ENCODE peak calls at places on chromosomes 16 and 17, in nine cellular contexts. L is lung, C is heart right ventricle, V is breast epithelium, K is endodermal cell, U is cardiac muscle cell, B is mammary epithelial cell, T is neural progenitor cell, R is heart left ventricle. P is an unnamed sample. For H3K27me3, the result is how much of the 10 kb centered on the place peaks cover.

GRCh38 chr17:28698253-28698941 is 13.3 kb downstream of the PROCA1 start:
- DNase-seq in V (no peak), L (no peak), R (no peak), U (no peak), T (no peak), B (no peak), C (no peak), K (no peak), P (no peak)

GRCh38 chr16:67179421-67180080 is 4.2 kb downstream of the MATCAP1 start:
- DNase-seq in V (no peak), L (no peak), C (no peak), B (no peak), K (peak), T (no peak), R (no peak), U (no peak), P (no peak)

GRCh38 chr16:75252946-75253911 is 1.8 kb upstream of the BCAR1 start:
- DNase-seq in C (no peak), U (no peak), L (peak), R (no peak), T (peak), B (no peak), K (peak), V (no peak), P (no peak)

GRCh38 chr17:30116345-30116660 is 313 bp upstream of the NSRP1 start:
- DNase-seq in L (no peak), K (no peak), T (no peak), V (no peak), U (no peak), R (no peak), C (no peak), B (no peak), P (no peak)

GRCh38 chr17:50953831-50954601 is 87.9 kb upstream of the TOB1 start:
- DNase-seq in C (peak), B (peak), V (no peak), R (peak), K (peak), U (no peak), L (no peak), T (peak), P (peak)

GRCh38 chr17:50765454-50766221 is 1.7 kb downstream of the ANKRD40CL start:
- DNase-seq in U (no peak), C (no peak), R (no peak), V (no peak), K (peak), T (no peak), B (no peak), L (no peak), P (no peak)

GRCh38 chr17:79874329-79874981 is 35.2 kb upstream of the CBX4 start:
- DNase-seq in B (peak), R (no peak), K (peak), T (peak), L (no peak), C (no peak), U (peak), V (no peak), P (peak)

GRCh38 chr16:83390759-83391158 is 417.0 kb upstream of the HSBP1 start:
- DNase-seq in L (no peak), B (no peak), T (peak), R (no peak), V (no peak), K (no peak), U (peak), C (no peak), P (no peak)

GRCh38 chr16:65126845-65127624 is 5.2 kb upstream of the CDH11 start:
- DNase-seq in V (no peak), U (no peak), L (no peak), T (no peak), R (no peak), K (no peak), B (no peak), C (no peak), P (no peak)

GRCh38 chr17:2797632-2798031 is 1.4 kb downstream of the RAP1GAP2 start:
- DNase-seq in B (no peak), V (no peak), R (no peak), U (no peak), C (no peak), K (no peak), L (no peak), T (no peak), P (no peak)

GRCh38 chr16:50821586-50821985 is 79.7 kb downstream of the CYLD start:
- DNase-seq in L (no peak), U (no peak), C (no peak), K (no peak), V (no peak), B (no peak), R (no peak), T (no peak), P (no peak)

GRCh38 chr16:88341551-88342290 is 41.0 kb upstream of the ZNF469 start:
- DNase-seq in L (no peak), K (no peak), R (no peak), T (no peak), U (no peak), B (no peak), C (no peak), V (no peak), P (no peak)

GRCh38 chr17:45019177-45019711 is 32.2 kb downstream of the DCAKD start:
- DNase-seq in K (peak), C (peak), U (peak), R (peak), B (no peak), T (peak), V (no peak), L (no peak), P (no peak)

GRCh38 chr17:45020354-45021138 is 30.9 kb downstream of the DCAKD start:
- DNase-seq in K (peak), R (peak), T (peak), V (no peak), L (no peak), B (no peak), C (peak), U (no peak), P (no peak)

GRCh38 chr17:45021607-45022287 is 29.7 kb downstream of the DCAKD start:
- DNase-seq in R (peak), B (peak), K (peak), C (peak), L (peak), U (peak), T (peak), V (peak), P (no peak)

GRCh38 chr17:45022655-45023339 is 28.6 kb downstream of the DCAKD start:
- DNase-seq in K (peak), V (no peak), T (no peak), R (no peak), L (no peak), B (no peak), C (no peak), U (no peak), P (no peak)

GRCh38 chr17:45022288-45022648 is 29.2 kb downstream of the DCAKD start:
- DNase-seq in T (no peak), K (no peak), R (no peak), C (no peak), B (no peak), U (no peak), V (no peak), L (no peak), P (no peak)
- TF ChIP-seq CTCF in T (no peak), K (no peak), R (peak), C (peak), B (no peak), U (no peak), V (no peak), L (no peak), P (no peak)

GRCh38 chr17:9074106-9074505 is 52.8 kb downstream of the NTN1 start:
- DNase-seq in V (no peak), L (no peak), R (no peak), T (no peak), K (no peak), C (no peak), U (no peak), B (no peak), P (no peak)

GRCh38 chr17:9072626-9073339 is 51.5 kb downstream of the NTN1 start:
- DNase-seq in L (peak), B (no peak), C (peak), K (peak), V (peak), T (no peak), R (peak), U (no peak), P (peak)

GRCh38 chr17:9071016-9071415 is 49.7 kb downstream of the NTN1 start:
- DNase-seq in K (peak), B (no peak), U (peak), T (no peak), V (no peak), L (no peak), C (peak), R (no peak), P (no peak)

DNA sequence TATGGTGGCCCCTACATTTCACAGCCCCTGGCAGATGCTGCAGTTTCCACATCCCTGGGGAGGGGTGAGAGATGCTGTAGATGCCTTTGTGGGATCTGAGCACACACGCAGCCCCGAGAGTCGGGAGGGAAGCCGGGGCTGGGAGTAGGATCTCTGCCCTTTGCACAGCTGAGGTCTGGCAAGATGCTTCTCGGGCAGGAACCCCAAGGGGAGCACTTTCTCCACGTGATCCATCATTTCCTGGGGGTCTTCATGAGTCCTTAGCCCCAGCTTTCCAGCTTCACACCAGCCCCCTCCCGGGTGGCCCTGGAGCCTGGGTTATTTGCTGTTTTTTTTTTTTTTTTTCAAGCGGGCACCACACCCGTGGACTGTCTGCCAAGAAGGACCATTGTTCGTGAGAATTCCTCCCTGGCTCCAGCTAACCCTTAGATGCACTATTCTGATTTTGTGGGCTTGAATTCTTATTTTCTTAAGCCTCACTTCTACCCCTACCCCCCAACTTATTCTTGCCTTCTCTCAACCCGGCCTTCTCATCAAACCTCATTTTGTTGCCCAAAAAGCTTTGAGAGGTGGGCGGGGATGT is 50.7 kb downstream of the NTN1 start:
- DNase-seq in K (peak), V (no peak), U (no peak), T (no peak), C (no peak), L (no peak), B (no peak), R (no peak), P (no peak)
- H3K27ac ChIP-seq in K (no peak), V (peak), U (no peak), T (no peak), C (no peak), L (no peak), B (no peak), R (peak), P (no peak)

GRCh38 chr17:41529491-41529915 is 1.4 kb upstream of the KRT19 start:
- DNase-seq in U (no peak), T (no peak), V (no peak), C (no peak), B (no peak), K (no peak), R (no peak), L (no peak), P (no peak)
- H3K27me3 ChIP-seq in U (under half), T (under half), V (under half), C (half or more), B (under half), K (under half), R (half or more), L (under half), P (under half)

GRCh38 chr17:10029129-10029528 is 124.1 kb upstream of the RCVRN start:
- DNase-seq in K (no peak), T (no peak), V (no peak), B (no peak), C (no peak), L (no peak), R (no peak), U (no peak), P (no peak)

GRCh38 chr17:10026786-10027046 is 121.6 kb upstream of the RCVRN start:
- DNase-seq in B (no peak), R (no peak), U (no peak), L (no peak), V (no peak), C (no peak), T (no peak), K (no peak), P (no peak)

GRCh38 chr17:10022416-10022815 is 117.3 kb upstream of the RCVRN start:
- DNase-seq in R (no peak), C (peak), K (no peak), L (no peak), T (peak), U (no peak), V (no peak), B (no peak), P (no peak)

GRCh38 chr17:10025976-10026785 is 121.1 kb upstream of the RCVRN start:
- DNase-seq in C (no peak), V (no peak), U (peak), T (peak), L (no peak), B (no peak), R (no peak), K (peak), P (peak)

DNA sequence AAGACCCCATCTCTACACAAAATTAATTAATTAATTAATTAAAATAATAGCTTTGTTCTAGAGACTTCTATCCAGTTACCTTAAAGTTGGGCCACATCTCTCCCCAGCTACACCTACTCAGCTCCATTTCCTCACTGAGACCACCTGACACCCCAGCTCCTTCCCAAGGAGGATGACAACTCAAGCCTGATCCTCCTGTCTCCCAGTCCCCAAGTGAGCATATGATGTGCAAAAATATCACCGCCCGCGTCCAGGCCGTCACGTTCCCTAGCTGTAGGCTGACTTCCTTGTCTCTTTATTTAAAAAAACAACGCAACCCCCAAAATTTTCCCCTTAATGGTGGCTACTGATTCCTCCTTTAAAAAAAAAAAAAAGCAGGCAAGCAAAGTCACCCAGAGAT is 120.2 kb upstream of the RCVRN start:
- DNase-seq in B (no peak), T (no peak), K (no peak), V (no peak), R (no peak), C (no peak), U (no peak), L (no peak), P (no peak)
- TF ChIP-seq CTCF in B (no peak), T (no peak), K (no peak), V (no peak), R (no peak), C (no peak), U (no peak), L (no peak), P (no peak)

GRCh38 chr17:78337244-78338109 is 22.4 kb downstream of the SOCS3 start:
- DNase-seq in T (no peak), U (no peak), C (no peak), L (no peak), V (no peak), R (no peak), B (peak), K (peak), P (no peak)
- H3K27ac ChIP-seq in T (no peak), U (no peak), C (no peak), L (no peak), V (peak), R (no peak), B (no peak), K (no peak), P (no peak)

GRCh38 chr17:73436966-73437365 is 125.2 kb upstream of the CDC42EP4 start:
- DNase-seq in L (no peak), B (no peak), V (no peak), U (no peak), R (no peak), T (no peak), C (no peak), K (no peak), P (no peak)
- H3K27me3 ChIP-seq in L (under half), B (under half), V (under half), U (under half), R (under half), T (under half), C (under half), K (under half), P (under half)

DNA sequence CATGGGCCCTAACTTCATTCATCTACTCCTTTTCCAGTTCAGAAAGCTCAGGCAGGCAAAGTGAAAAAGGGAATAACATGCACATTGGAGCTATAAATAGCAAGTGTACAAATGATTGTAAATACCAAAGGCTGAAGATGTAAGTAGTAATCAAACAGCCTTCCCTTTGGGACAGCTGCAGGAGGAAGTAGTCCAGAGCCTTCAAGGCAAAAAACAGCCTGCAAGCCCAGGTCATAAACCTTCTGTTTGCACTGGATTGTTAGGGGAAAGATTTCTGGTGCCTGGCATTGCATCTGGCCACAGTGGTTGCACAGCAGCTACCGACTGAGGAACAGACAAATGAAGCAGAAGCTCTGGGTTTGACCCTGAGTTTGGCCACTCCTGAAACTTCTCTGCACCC is 98.6 kb upstream of the PMFBP1 start:
- DNase-seq in V (no peak), K (no peak), T (no peak), U (no peak), L (no peak), B (no peak), R (no peak), C (no peak), P (no peak)
- TF ChIP-seq CTCF in V (no peak), K (no peak), T (no peak), U (no peak), L (no peak), B (no peak), R (no peak), C (no peak), P (no peak)

GRCh38 chr17:55634702-55635101 is 88.0 kb downstream of the TMEM100 start:
- DNase-seq in C (no peak), R (no peak), T (no peak), L (no peak), K (no peak), B (no peak), V (no peak), U (no peak), P (no peak)
- H3K27ac ChIP-seq in C (no peak), R (no peak), T (no peak), L (no peak), K (no peak), B (no peak), V (peak), U (no peak), P (no peak)